ENCODE peak calls at places on chromosome 13, in eight cellular contexts. T is AG04450, H is HepG2, J is aorta, G is tibial nerve, U is kidney epithelial cell, N is AG04449, B is Karpas-422. O is an unnamed sample.

GRCh38 chr13:43805071-43805468 is 18.3 kb upstream of the ENOX1 start:
- DNase-seq in T (peak), H (peak), J (no peak), G (peak), U (peak), N (no peak), B (no peak), O (peak)

GRCh38 chr13:53336441-53337160 is 308.0 kb downstream of the OLFM4 start:
- DNase-seq in T (no peak), H (no peak), J (no peak), G (no peak), U (no peak), N (no peak), B (no peak), O (no peak)

GRCh38 chr13:51258612-51259358 is 36.6 kb downstream of the FAM124A start:
- DNase-seq in T (no peak), H (no peak), J (peak), G (no peak), U (no peak), N (no peak), B (peak), O (no peak)

GRCh38 chr13:43036386-43037220 is 13.2 kb downstream of the DNAJC15 start:
- DNase-seq in T (no peak), H (no peak), J (peak), G (no peak), U (no peak), N (no peak), B (no peak), O (no peak)

GRCh38 chr13:43205421-43205820 is 182.0 kb downstream of the DNAJC15 start:
- DNase-seq in T (no peak), H (no peak), J (no peak), G (no peak), U (no peak), N (no peak), B (no peak), O (no peak)

GRCh38 chr13:80035096-80035495 is 305.8 kb downstream of the SPRY2 start:
- DNase-seq in T (no peak), H (no peak), J (no peak), G (no peak), U (no peak), N (no peak), B (no peak), O (no peak)

GRCh38 chr13:110850840-110851239 is 64.0 kb downstream of the ANKRD10 start:
- DNase-seq in T (no peak), H (no peak), J (no peak), G (no peak), U (no peak), N (no peak), B (no peak), O (no peak)

GRCh38 chr13:51158365-51158764 is 47.3 kb upstream of the C13orf42 start:
- DNase-seq in T (no peak), H (peak), J (no peak), G (no peak), U (no peak), N (no peak), B (peak), O (no peak)

GRCh38 chr13:59906413-59907027 is 257.2 kb downstream of the DIAPH3 start:
- DNase-seq in T (peak), H (peak), J (no peak), G (no peak), U (peak), N (no peak), B (peak), O (no peak)

GRCh38 chr13:52348983-52349780 is 56.8 kb downstream of the THSD1 start:
- DNase-seq in T (no peak), H (no peak), J (no peak), G (no peak), U (peak), N (no peak), B (no peak), O (peak)

GRCh38 chr13:103799028-103799427 is 732.8 kb upstream of the SLC10A2 start:
- DNase-seq in T (no peak), H (no peak), J (no peak), G (no peak), U (no peak), N (no peak), B (no peak), O (no peak)

GRCh38 chr13:72050251-72050650 is 183.2 kb upstream of the DACH1 start:
- DNase-seq in T (no peak), H (no peak), J (no peak), G (no peak), U (no peak), N (no peak), B (no peak), O (no peak)

GRCh38 chr13:55069746-55070145 is 2041.1 kb downstream of the OLFM4 start:
- DNase-seq in T (no peak), H (no peak), J (no peak), G (no peak), U (no peak), N (no peak), B (no peak), O (no peak)

GRCh38 chr13:108957369-108958012 is 328.1 kb downstream of the MYO16 start:
- DNase-seq in T (peak), H (no peak), J (no peak), G (peak), U (peak), N (peak), B (no peak), O (peak)

GRCh38 chr13:110869805-110870706 is 44.8 kb downstream of the ANKRD10 start:
- DNase-seq in T (peak), H (peak), J (peak), G (peak), U (peak), N (peak), B (no peak), O (peak)

GRCh38 chr13:51000576-51001260 is 91.1 kb downstream of the RNASEH2B start:
- DNase-seq in T (peak), H (no peak), J (no peak), G (peak), U (peak), N (no peak), B (no peak), O (peak)

GRCh38 chr13:51945149-51945548 is 66.1 kb downstream of the ATP7B start:
- DNase-seq in T (no peak), H (no peak), J (no peak), G (no peak), U (no peak), N (no peak), B (no peak), O (no peak)

GRCh38 chr13:77507931-77508776 is 27.4 kb upstream of the SCEL start:
- DNase-seq in T (no peak), H (no peak), J (no peak), G (no peak), U (peak), N (no peak), B (no peak), O (peak)

GRCh38 chr13:22770891-22771290 is 409.9 kb upstream of the SGCG start:
- DNase-seq in T (no peak), H (no peak), J (no peak), G (no peak), U (no peak), N (no peak), B (no peak), O (no peak)

GRCh38 chr13:58340895-58341294 is 709.4 kb downstream of the PCDH17 start:
- DNase-seq in T (no peak), H (peak), J (no peak), G (no peak), U (no peak), N (no peak), B (no peak), O (no peak)

GRCh38 chr13:36553501-36553900 is 120.3 kb upstream of the SERTM1 start:
- DNase-seq in T (no peak), H (no peak), J (no peak), G (no peak), U (no peak), N (no peak), B (no peak), O (no peak)

GRCh38 chr13:25743426-25743825 is 308.4 kb downstream of the SHISA2 start:
- DNase-seq in T (no peak), H (no peak), J (no peak), G (no peak), U (no peak), N (no peak), B (no peak), O (no peak)

GRCh38 chr13:96809366-96810096 is 184.7 kb downstream of the OXGR1 start:
- DNase-seq in T (no peak), H (no peak), J (no peak), G (no peak), U (no peak), N (no peak), B (no peak), O (no peak)

GRCh38 chr13:76579701-76580100 is 306.5 kb downstream of the KCTD12 start:
- DNase-seq in T (no peak), H (no peak), J (no peak), G (no peak), U (no peak), N (no peak), B (no peak), O (no peak)

GRCh38 chr13:40777166-40777956 is 6.4 kb upstream of the MRPS31 start:
- DNase-seq in T (no peak), H (peak), J (no peak), G (peak), U (no peak), N (no peak), B (peak), O (no peak)

GRCh38 chr13:77492982-77493381 is 42.5 kb upstream of the SCEL start:
- DNase-seq in T (no peak), H (peak), J (no peak), G (no peak), U (no peak), N (no peak), B (peak), O (no peak)

GRCh38 chr13:23671902-23672301 is 101.7 kb downstream of the TNFRSF19 start:
- DNase-seq in T (peak), H (no peak), J (no peak), G (no peak), U (no peak), N (no peak), B (no peak), O (peak)

GRCh38 chr13:31042084-31042483 is 109.6 kb downstream of the TEX26 start:
- DNase-seq in T (no peak), H (no peak), J (no peak), G (no peak), U (no peak), N (no peak), B (no peak), O (no peak)
- H3K4me3 ChIP-seq in T (no peak), H (no peak), J (no peak), G (no peak), U (no peak), N (no peak), B (no peak), O (no peak)

DNA sequence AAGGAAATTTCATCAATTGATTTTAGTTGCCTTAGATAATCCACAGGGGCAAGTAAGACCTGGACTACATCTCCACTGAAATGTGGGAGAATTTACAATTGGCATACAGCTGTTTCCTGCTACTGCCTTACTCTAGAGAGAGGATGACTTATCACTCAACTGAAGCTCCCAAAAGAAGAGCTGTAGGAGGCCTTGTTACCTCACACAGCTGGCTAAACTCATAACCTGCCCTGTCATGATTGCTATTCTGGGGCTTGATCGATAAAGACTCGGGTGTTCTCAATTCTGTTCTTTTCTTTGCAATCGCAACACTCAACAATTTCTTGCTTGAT is 1396.4 kb downstream of the EFNB2 start:
- DNase-seq in T (no peak), H (no peak), J (no peak), G (no peak), U (no peak), N (no peak), B (peak), O (no peak)
- H3K4me3 ChIP-seq in T (no peak), H (no peak), J (peak), G (peak), U (no peak), N (no peak), B (peak), O (no peak)

GRCh38 chr13:101835920-101836319 is 383.4 kb downstream of the ITGBL1 start:
- DNase-seq in T (no peak), H (no peak), J (no peak), G (no peak), U (no peak), N (no peak), B (no peak), O (no peak)

GRCh38 chr13:101841687-101842086 is 389.2 kb downstream of the ITGBL1 start:
- DNase-seq in T (no peak), H (no peak), J (no peak), G (no peak), U (no peak), N (no peak), B (no peak), O (no peak)

DNA sequence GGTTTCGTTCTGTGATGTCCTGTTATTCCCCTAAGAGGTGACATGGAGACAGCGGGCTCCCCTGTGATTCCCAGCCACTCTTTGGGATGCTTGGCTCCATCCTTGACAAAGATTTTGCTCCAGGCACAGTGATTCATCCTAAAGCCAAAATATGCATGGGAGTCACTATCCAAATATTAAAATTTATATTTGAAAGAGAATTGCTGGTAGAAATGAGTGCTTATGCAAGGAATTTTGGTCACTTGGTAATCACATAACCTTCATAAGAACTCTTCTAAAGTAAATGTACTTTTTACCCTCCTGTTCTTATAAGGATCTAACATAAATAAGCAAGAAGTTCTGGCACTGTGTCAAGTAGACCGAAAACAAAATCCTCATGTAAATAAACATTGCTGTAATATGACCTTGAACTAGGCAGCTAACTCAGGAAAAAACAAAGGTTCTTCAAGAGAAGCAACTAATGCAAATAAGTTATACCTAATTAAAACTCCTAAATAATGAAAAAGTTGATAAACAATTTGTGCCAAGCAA is 385.9 kb downstream of the ITGBL1 start:
- DNase-seq in T (no peak), H (no peak), J (no peak), G (no peak), U (no peak), N (peak), B (no peak), O (peak)
- H3K4me3 ChIP-seq in T (no peak), H (no peak), J (no peak), G (no peak), U (no peak), N (no peak), B (no peak), O (no peak)

DNA sequence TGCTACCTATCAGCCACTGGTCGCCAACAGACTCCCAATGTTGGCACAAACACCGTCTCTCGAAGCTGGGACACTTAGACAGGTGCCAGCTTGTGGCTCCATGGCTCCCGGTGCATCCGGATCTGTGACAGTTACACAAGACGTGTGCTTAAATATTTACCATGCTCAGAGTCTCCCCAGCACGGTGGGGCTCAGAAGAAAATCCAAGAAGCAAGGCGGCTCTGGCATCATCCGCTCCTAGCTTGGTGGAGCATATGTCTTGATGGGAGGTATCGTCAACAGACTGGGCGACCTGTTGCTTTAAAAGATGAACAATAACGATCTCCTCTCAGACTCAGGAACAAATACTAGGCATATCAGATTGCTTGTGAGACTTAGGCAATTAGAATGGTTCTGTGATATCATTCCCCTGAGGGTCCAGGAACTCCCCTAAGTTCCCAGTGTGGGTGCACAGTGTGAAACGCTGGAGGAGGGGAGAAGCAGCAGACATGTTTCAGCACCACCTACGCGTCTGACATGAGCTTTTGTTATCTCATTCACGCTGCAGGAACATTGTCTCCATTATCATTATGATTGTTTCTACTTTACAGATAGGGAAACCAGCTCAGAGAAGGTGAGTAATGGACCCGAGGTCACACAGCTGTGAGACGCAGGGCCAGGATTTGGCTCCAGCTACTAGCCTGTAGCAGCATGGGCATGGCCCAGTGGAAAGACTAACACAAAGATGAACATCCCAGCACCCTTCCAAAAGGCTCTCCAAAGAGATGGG is 61.7 kb downstream of the ALOX5AP start:
- DNase-seq in T (no peak), H (no peak), J (no peak), G (no peak), U (no peak), N (no peak), B (no peak), O (no peak)
- H3K4me3 ChIP-seq in T (no peak), H (no peak), J (no peak), G (no peak), U (no peak), N (no peak), B (no peak), O (no peak)

DNA sequence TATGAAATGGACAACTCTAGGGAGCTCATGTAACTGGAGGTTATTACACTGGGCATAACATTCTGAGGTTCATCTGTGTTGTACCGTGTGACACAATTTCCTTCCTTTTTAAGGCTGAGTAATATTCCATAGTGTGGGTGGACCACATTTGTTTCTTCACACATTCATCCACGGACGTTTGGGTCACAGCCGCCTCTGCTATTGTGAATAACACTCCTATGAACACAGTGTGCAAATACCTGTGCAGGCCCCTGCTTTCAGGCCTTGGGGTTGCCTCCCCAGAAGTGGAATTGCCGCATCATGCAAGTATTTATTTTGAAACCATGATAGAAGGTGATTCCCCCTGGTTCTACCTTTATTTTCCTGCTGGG is 63.4 kb upstream of the MCF2L start:
- DNase-seq in T (no peak), H (no peak), J (no peak), G (no peak), U (no peak), N (no peak), B (no peak), O (no peak)
- H3K4me3 ChIP-seq in T (no peak), H (peak), J (no peak), G (no peak), U (no peak), N (no peak), B (no peak), O (no peak)

GRCh38 chr13:19601749-19602725 is 31.4 kb upstream of the MPHOSPH8 start:
- DNase-seq in T (no peak), H (peak), J (peak), G (no peak), U (no peak), N (no peak), B (no peak), O (no peak)
- H3K4me3 ChIP-seq in T (peak), H (peak), J (peak), G (peak), U (peak), N (peak), B (no peak), O (peak)

GRCh38 chr13:41909524-41909923 is 51.4 kb downstream of the VWA8 start:
- DNase-seq in T (no peak), H (no peak), J (no peak), G (no peak), U (no peak), N (no peak), B (no peak), O (no peak)

GRCh38 chr13:41900918-41901317 is 60.0 kb downstream of the VWA8 start:
- DNase-seq in T (no peak), H (peak), J (no peak), G (no peak), U (no peak), N (no peak), B (no peak), O (no peak)

GRCh38 chr13:41905600-41906254 is 55.2 kb downstream of the VWA8 start:
- DNase-seq in T (no peak), H (peak), J (no peak), G (no peak), U (peak), N (no peak), B (peak), O (no peak)
- H3K4me3 ChIP-seq in T (no peak), H (no peak), J (no peak), G (no peak), U (no peak), N (no peak), B (no peak), O (no peak)

GRCh38 chr13:44921931-44922758 is 67.1 kb downstream of the NUFIP1 start:
- DNase-seq in T (peak), H (peak), J (peak), G (peak), U (peak), N (peak), B (no peak), O (peak)
- H3K4me3 ChIP-seq in T (no peak), H (no peak), J (no peak), G (no peak), U (no peak), N (no peak), B (no peak), O (no peak)

GRCh38 chr13:30016398-30016797 is 166.0 kb upstream of the UBL3 start:
- DNase-seq in T (no peak), H (no peak), J (no peak), G (peak), U (no peak), N (no peak), B (no peak), O (no peak)
- H3K4me3 ChIP-seq in T (no peak), H (no peak), J (no peak), G (no peak), U (no peak), N (no peak), B (no peak), O (no peak)

GRCh38 chr13:27446986-27447583 is 3.3 kb downstream of the MTIF3 start:
- DNase-seq in T (no peak), H (no peak), J (no peak), G (no peak), U (no peak), N (no peak), B (no peak), O (no peak)
- H3K4me3 ChIP-seq in T (no peak), H (no peak), J (no peak), G (no peak), U (no peak), N (no peak), B (no peak), O (no peak)